ENCODE peak calls at places on chromosomes 16 and 17, in five cellular contexts. A, X, Z, J and K are unnamed samples.

GRCh38 chr16:14405611-14406537 is 224.2 kb downstream of the PARN start:
- DNase-seq in A (no peak), X (peak), Z (peak), J (no peak), K (no peak)

GRCh38 chr16:16120382-16121184 is 102.7 kb downstream of the ABCC6 start:
- DNase-seq in A (peak), X (peak), Z (no peak), J (no peak), K (peak)

GRCh38 chr17:57923182-57923872 is 31.9 kb downstream of the CUEDC1 start:
- DNase-seq in A (no peak), X (no peak), Z (no peak), J (no peak), K (no peak)

GRCh38 chr17:43530303-43531081 is 15.6 kb downstream of the ETV4 start:
- DNase-seq in A (peak), X (peak), Z (peak), J (no peak), K (peak)

GRCh38 chr16:85682516-85682915 is 6.2 kb downstream of the GINS2 start:
- DNase-seq in A (no peak), X (no peak), Z (no peak), J (no peak), K (no peak)

GRCh38 chr16:3023415-3023668 is 400 bp downstream of the HCFC1R1 start:
- DNase-seq in A (no peak), X (peak), Z (peak), J (no peak), K (no peak)

GRCh38 chr17:73188011-73188410 is 4.8 kb upstream of the COG1 start:
- DNase-seq in A (no peak), X (no peak), Z (no peak), J (no peak), K (no peak)

GRCh38 chr16:57675752-57676623 is 7.9 kb downstream of the ADGRG3 start:
- DNase-seq in A (no peak), X (peak), Z (peak), J (no peak), K (no peak)

GRCh38 chr17:27216836-27217235 is 77.1 kb upstream of the WSB1 start:
- DNase-seq in A (no peak), X (no peak), Z (no peak), J (no peak), K (no peak)

GRCh38 chr17:4310349-4311060 is 46.7 kb upstream of the ANKFY1 start:
- DNase-seq in A (no peak), X (no peak), Z (no peak), J (no peak), K (peak)

GRCh38 chr17:77923135-77923534 is 35.4 kb upstream of the TNRC6C start:
- DNase-seq in A (no peak), X (no peak), Z (no peak), J (no peak), K (no peak)

GRCh38 chr16:9192746-9193145 is 101.3 kb downstream of the HAPSTR1 start:
- DNase-seq in A (no peak), X (no peak), Z (peak), J (no peak), K (peak)

GRCh38 chr16:89114159-89114981 is 20.7 kb downstream of the ACSF3 start:
- DNase-seq in A (peak), X (peak), Z (peak), J (no peak), K (peak)

GRCh38 chr17:28648698-28649097 is 3.7 kb upstream of the BLTP2 start:
- DNase-seq in A (no peak), X (no peak), Z (no peak), J (no peak), K (no peak)

GRCh38 chr17:8623591-8623990 is 6.9 kb downstream of the MYH10 start:
- DNase-seq in A (no peak), X (no peak), Z (no peak), J (no peak), K (peak)

GRCh38 chr17:80613732-80614071 is 69.1 kb downstream of the RPTOR start:
- DNase-seq in A (no peak), X (no peak), Z (no peak), J (no peak), K (no peak)

GRCh38 chr16:31265329-31266245 is 5.8 kb downstream of the ITGAM start:
- DNase-seq in A (no peak), X (no peak), Z (peak), J (peak), K (peak)

GRCh38 chr16:59355704-59356103 is 621.6 kb upstream of the GOT2 start:
- DNase-seq in A (no peak), X (no peak), Z (no peak), J (no peak), K (no peak)

GRCh38 chr16:81697321-81697885 is 81.7 kb upstream of the PLCG2 start:
- DNase-seq in A (no peak), X (peak), Z (peak), J (peak), K (peak)

GRCh38 chr16:84785843-84786538 is 33.8 kb upstream of the CRISPLD2 start:
- DNase-seq in A (no peak), X (peak), Z (peak), J (no peak), K (peak)

GRCh38 chr16:1338119-1338730 is 4.8 kb downstream of the BAIAP3 start:
- DNase-seq in A (no peak), X (no peak), Z (peak), J (no peak), K (no peak)